ENCODE peak calls at places on chromosomes 13 and 19, in seven cellular contexts. B, D, F, W, V, J and Y are unnamed samples.

GRCh38 chr13:95281258-95281602 is 20.0 kb downstream of the ABCC4 start:
- DNase-seq in B (no peak), D (no peak), F (no peak), W (no peak), V (no peak), J (no peak), Y (no peak)

GRCh38 chr13:51502206-51502651 is 49.4 kb upstream of the INTS6 start:
- DNase-seq in B (no peak), D (no peak), F (no peak), W (no peak), V (no peak), J (no peak), Y (no peak)

GRCh38 chr19:13169769-13170168 is 19.6 kb downstream of the IER2 start:
- DNase-seq in B (no peak), D (no peak), F (peak), W (no peak), V (no peak), J (no peak), Y (no peak)

GRCh38 chr19:5969476-5969875 is 8.5 kb downstream of the RANBP3 start:
- DNase-seq in B (no peak), D (no peak), F (no peak), W (no peak), V (no peak), J (no peak), Y (no peak)

GRCh38 chr13:105048685-105049084 is 1486.8 kb downstream of the EFNB2 start:
- DNase-seq in B (no peak), D (no peak), F (no peak), W (no peak), V (no peak), J (no peak), Y (no peak)

GRCh38 chr13:101082441-101082840 is 333.9 kb downstream of the NALCN start:
- DNase-seq in B (no peak), D (no peak), F (no peak), W (no peak), V (no peak), J (no peak), Y (no peak)

GRCh38 chr13:33066329-33066728 is 50.1 kb downstream of the KL start:
- DNase-seq in B (no peak), D (no peak), F (no peak), W (no peak), V (no peak), J (no peak), Y (no peak)

GRCh38 chr13:70523622-70524021 is 415.4 kb upstream of the KLHL1 start:
- DNase-seq in B (no peak), D (no peak), F (peak), W (no peak), V (no peak), J (no peak), Y (no peak)

GRCh38 chr19:29285878-29286277 is 72.9 kb upstream of the UQCRFS1 start:
- DNase-seq in B (no peak), D (no peak), F (no peak), W (no peak), V (no peak), J (no peak), Y (no peak)

GRCh38 chr19:57192993-57193392 is 1.7 kb downstream of the ZNF264 start:
- DNase-seq in B (no peak), D (no peak), F (no peak), W (no peak), V (no peak), J (no peak), Y (no peak)

GRCh38 chr19:7739801-7740659 is 7.3 kb downstream of the CD209 start:
- DNase-seq in B (no peak), D (no peak), F (no peak), W (no peak), V (no peak), J (no peak), Y (no peak)

GRCh38 chr13:50375792-50376191 is 360.5 kb downstream of the KCNRG start:
- DNase-seq in B (no peak), D (no peak), F (no peak), W (no peak), V (no peak), J (no peak), Y (no peak)

GRCh38 chr19:40217921-40218890 is at the start of gene TTC9B:
- DNase-seq in B (no peak), D (no peak), F (no peak), W (peak), V (no peak), J (no peak), Y (peak)

GRCh38 chr13:114313061-114313860 is 1.0 kb upstream of the CHAMP1 start:
- DNase-seq in B (no peak), D (no peak), F (no peak), W (no peak), V (no peak), J (peak), Y (no peak)

GRCh38 chr13:34357435-34358232 is 539.7 kb downstream of the RFC3 start:
- DNase-seq in B (peak), D (no peak), F (peak), W (no peak), V (no peak), J (no peak), Y (no peak)

GRCh38 chr19:19579533-19580361 is 38.7 kb downstream of the PBX4 start:
- DNase-seq in B (no peak), D (no peak), F (no peak), W (no peak), V (no peak), J (no peak), Y (no peak)

GRCh38 chr13:91216928-91217700 is 130.4 kb upstream of the MIR17HG start:
- DNase-seq in B (no peak), D (no peak), F (no peak), W (no peak), V (no peak), J (no peak), Y (no peak)

GRCh38 chr13:93172109-93172508 is 54.5 kb upstream of the GPC6 start:
- DNase-seq in B (no peak), D (no peak), F (no peak), W (no peak), V (no peak), J (no peak), Y (no peak)

GRCh38 chr19:17684256-17684655 is 3.9 kb downstream of the UNC13A start:
- DNase-seq in B (no peak), D (no peak), F (no peak), W (no peak), V (no peak), J (no peak), Y (no peak)

GRCh38 chr19:45451181-45451849 is 16.5 kb upstream of the FOSB start:
- DNase-seq in B (no peak), D (no peak), F (peak), W (peak), V (no peak), J (peak), Y (no peak)

GRCh38 chr13:23867027-23867491 is 22.1 kb downstream of the MIPEP start:
- DNase-seq in B (no peak), D (no peak), F (no peak), W (no peak), V (no peak), J (no peak), Y (no peak)

GRCh38 chr13:40221460-40222201 is 444.8 kb downstream of the FOXO1 start:
- DNase-seq in B (no peak), D (no peak), F (peak), W (peak), V (no peak), J (no peak), Y (peak)

GRCh38 chr13:21668665-21669599 is 1.9 kb upstream of the FGF9 start:
- DNase-seq in B (no peak), D (no peak), F (no peak), W (no peak), V (no peak), J (peak), Y (no peak)

GRCh38 chr13:76954568-76954967 is 6.3 kb downstream of the ACOD1 start:
- DNase-seq in B (no peak), D (no peak), F (no peak), W (no peak), V (no peak), J (no peak), Y (no peak)

GRCh38 chr13:76953921-76954320 is 5.6 kb downstream of the ACOD1 start:
- DNase-seq in B (no peak), D (no peak), F (no peak), W (no peak), V (no peak), J (no peak), Y (no peak)

DNA sequence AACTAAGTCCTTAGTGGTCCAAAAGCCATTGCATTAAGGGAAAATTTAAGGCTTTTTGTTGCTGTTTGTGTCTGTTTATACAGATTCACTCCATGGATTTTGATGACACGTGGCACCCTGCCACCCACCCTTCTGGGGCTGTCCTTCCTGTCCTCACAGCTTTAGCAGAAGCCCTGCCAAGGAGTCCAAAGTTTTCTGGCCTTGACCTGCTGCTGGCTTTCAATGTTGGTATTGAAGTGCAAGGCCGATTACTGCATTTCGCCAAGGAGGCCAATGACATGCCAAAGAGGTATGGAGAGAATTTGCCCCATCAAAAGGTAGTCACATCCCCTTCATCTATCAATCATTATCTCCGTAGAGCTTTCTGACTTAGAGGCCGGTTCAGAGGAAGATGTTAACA is 6.9 kb downstream of the ACOD1 start:
- DNase-seq in B (no peak), D (no peak), F (no peak), W (no peak), V (no peak), J (no peak), Y (no peak)
- H3K27ac ChIP-seq in B (no peak), D (no peak), F (no peak), W (no peak), V (no peak), J (no peak), Y (no peak)

GRCh38 chr13:110322828-110323171 is 15.7 kb downstream of the COL4A2 start:
- DNase-seq in B (no peak), D (no peak), F (no peak), W (no peak), V (no peak), J (no peak), Y (no peak)
- H3K27ac ChIP-seq in B (peak), D (no peak), F (no peak), W (no peak), V (peak), J (no peak), Y (no peak)

DNA sequence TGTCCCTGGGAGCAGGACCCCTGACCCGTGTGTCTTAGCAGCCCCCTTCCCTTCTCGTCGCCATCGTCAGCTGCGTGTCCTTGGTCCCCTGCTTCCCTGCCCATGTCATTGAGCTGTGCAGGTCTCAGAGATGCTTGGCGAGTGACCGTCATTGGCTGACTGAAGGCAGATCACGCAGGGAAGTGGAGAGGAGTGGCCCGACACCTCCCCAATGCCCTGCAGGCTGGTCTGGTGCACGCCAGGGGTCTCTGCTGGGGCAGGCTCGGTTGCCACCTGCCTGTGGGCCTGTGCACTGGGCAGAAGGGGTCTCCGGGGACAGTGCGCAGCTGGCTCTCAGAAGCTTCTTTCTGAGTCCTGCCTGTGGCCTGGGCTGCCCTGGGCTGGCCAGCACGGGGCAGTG is 6.2 kb downstream of the GNA11 start:
- DNase-seq in B (no peak), D (no peak), F (no peak), W (no peak), V (no peak), J (no peak), Y (peak)
- H3K27ac ChIP-seq in B (no peak), D (no peak), F (no peak), W (no peak), V (peak), J (no peak), Y (no peak)

GRCh38 chr19:42198676-42199439 is 18.6 kb downstream of the DEDD2 start:
- DNase-seq in B (no peak), D (no peak), F (no peak), W (peak), V (no peak), J (no peak), Y (no peak)

GRCh38 chr19:42200116-42200740 is 17.2 kb downstream of the DEDD2 start:
- DNase-seq in B (no peak), D (no peak), F (no peak), W (no peak), V (no peak), J (no peak), Y (no peak)

GRCh38 chr19:42201489-42202289 is 15.8 kb downstream of the DEDD2 start:
- DNase-seq in B (no peak), D (peak), F (peak), W (no peak), V (peak), J (no peak), Y (no peak)

GRCh38 chr19:42197375-42197817 is 20.1 kb downstream of the DEDD2 start:
- DNase-seq in B (no peak), D (no peak), F (no peak), W (no peak), V (no peak), J (no peak), Y (no peak)

DNA sequence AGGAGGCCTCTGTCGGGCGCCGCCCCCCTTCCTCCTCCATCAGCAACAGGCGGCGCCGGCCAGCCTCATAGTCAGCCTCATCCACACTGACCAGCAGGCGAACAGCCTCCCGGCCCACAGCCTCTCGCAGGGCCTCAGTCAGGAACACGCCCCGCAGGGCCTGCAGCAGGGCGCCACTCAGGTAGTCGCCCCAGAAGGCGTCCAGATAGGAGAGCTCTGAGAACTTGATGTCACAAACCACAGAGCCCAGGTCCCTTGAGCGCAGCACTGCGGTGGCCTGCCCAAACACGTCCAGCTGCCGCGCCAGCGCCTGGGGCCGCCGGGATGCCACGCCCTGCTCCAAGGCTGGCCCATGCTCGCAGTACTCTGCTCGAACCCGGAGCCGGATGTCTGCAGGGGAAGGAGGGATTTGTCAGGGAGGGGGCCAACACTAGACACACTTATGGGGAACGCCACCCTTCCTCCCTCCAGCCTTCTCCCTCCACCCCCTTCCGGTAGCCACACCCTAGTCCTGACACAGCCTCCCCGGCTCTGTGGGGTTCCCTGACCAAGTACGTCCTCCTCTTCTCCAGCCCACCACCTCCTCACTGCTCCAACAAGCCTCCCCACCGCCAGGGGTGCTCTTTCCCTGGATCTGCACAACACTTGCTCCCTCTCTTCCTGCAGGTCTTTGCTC is 17.9 kb downstream of the DEDD2 start:
- DNase-seq in B (no peak), D (no peak), F (peak), W (no peak), V (peak), J (no peak), Y (peak)
- H3K27ac ChIP-seq in B (no peak), D (no peak), F (peak), W (peak), V (peak), J (no peak), Y (no peak)

DNA sequence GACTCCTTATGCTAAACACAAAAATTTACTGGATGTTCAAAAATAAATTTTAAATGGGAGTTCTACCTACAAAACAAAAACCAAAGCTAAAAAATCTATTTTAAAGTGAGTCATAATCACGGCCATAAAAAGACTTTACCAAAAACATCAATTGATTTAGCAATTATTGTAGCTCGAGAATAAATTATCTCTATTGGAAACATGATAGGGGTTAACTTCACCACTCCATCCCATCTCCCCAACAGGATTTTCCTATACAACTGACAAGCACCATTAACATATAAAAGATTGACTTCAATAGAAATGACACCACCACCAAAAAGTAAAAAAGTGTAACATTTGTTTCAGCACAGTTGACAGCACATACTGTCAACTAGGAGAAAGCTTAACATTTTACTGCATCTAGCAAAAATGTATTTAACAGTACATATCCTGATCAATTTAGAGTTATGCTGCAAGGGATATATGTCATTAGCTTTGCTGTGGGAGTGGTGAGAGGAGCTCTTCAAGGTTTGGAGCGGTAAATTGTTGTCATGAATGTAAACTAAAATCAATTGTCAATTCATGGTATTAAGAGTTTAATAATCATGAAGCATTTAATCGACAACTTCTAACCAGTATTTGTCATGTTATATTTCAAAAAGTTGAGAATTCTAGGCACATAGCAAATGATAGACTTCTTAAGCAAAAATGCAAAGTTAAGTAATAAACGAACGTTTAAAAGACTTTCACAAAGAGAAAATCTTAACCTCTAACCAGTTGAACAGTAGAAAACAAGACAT is 3.8 kb downstream of the UBL3 start:
- DNase-seq in B (no peak), D (no peak), F (no peak), W (no peak), V (no peak), J (no peak), Y (no peak)
- H3K27ac ChIP-seq in B (no peak), D (peak), F (peak), W (no peak), V (peak), J (no peak), Y (no peak)

DNA sequence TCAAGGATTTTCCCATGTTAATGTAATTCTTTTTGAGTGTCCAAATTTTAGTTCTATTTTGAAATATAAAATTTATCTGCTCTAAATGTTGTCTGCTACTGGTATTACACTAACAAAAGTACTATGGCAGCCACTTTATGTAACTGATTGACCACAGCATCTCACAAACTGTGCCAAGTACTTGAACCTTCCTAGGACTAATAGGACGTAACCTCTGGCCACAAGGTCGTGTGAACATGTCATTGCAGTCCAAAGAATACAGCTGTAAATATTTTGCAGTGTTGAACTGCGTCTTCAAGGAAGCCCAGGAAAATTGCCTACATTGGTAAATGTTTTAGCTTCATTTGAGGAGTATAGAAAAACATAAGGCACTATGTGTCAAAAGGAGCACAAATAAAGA is 1.9 kb downstream of the KCTD4 start:
- DNase-seq in B (no peak), D (no peak), F (no peak), W (no peak), V (no peak), J (no peak), Y (no peak)
- H3K27ac ChIP-seq in B (no peak), D (no peak), F (no peak), W (no peak), V (no peak), J (no peak), Y (no peak)

DNA sequence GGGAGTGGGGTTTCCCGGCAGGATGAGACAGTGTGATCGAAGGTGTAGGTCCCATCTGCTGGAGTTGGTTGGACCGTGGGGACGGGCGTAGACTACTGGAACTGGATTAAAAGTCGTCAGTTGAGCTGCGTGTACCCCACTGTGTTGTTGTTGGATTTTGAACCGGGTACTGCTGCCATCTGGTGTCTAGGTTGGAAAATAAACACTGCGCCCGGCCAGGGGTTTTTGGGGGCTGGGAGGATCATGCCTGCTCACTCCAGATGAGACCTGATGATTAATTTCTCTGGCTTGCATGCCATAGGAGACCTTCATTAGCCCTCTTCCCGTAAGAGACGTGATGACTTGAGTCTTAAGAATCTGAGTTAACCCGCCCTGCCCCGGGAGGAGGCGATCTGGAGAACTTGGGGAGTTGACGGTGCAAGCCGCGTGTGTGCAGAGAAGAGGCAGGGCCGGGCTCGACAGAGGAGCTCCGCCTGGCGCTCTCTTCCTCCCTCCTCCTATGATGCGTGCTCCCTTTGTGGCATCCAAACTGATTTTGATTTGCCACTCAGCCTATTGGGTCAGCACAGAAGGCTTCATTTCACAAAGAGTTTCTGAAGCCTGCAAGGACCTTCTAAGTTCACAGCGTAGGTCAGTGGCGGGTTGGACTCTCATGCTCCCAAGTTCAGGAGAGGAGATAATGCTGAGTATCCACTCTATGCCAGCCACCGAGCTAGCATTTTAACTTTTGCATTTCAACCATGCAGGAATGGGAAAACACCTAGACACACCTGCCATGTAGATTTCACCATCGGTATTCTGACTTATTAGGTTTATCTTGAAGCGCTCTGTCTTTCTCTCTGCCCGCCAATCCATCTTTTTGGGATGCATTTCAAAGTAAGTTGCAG is 2.7 kb downstream of the UHRF1 start:
- DNase-seq in B (peak), D (peak), F (peak), W (peak), V (peak), J (peak), Y (peak)
- H3K27ac ChIP-seq in B (peak), D (peak), F (no peak), W (peak), V (no peak), J (no peak), Y (no peak)

GRCh38 chr13:77915676-77916075 is 3.0 kb downstream of the EDNRB start:
- DNase-seq in B (no peak), D (no peak), F (no peak), W (no peak), V (no peak), J (no peak), Y (no peak)
- H3K27ac ChIP-seq in B (no peak), D (no peak), F (no peak), W (no peak), V (peak), J (no peak), Y (no peak)

GRCh38 chr13:74133657-74134201 is 475 bp downstream of the KLF12 start:
- DNase-seq in B (peak), D (peak), F (peak), W (peak), V (peak), J (peak), Y (peak)
- H3K27ac ChIP-seq in B (peak), D (peak), F (peak), W (peak), V (peak), J (peak), Y (peak)

GRCh38 chr13:98689347-98689968 is 63.0 kb downstream of the SLC15A1 start:
- DNase-seq in B (no peak), D (no peak), F (no peak), W (no peak), V (no peak), J (no peak), Y (no peak)
- H3K27ac ChIP-seq in B (no peak), D (no peak), F (no peak), W (no peak), V (no peak), J (no peak), Y (no peak)